ENCODE peak calls at places on chromosomes 12 and 14, in nine cellular contexts. One of them, this sample, is unnamed.

GRCh38 chr12:56243731-56244181 is 13.9 kb downstream of the SLC39A5 start:
- DNase-seq in lower leg skin: no peak
- DNase-seq in iPS-NIHi11: no peak
- DNase-seq in T1000: no peak
- DNase-seq in NCI-H1105: no peak
- DNase-seq in body of pancreas: peak
- DNase-seq in tibial artery: no peak
- DNase-seq in NCI-H1417: no peak
- DNase-seq in T follicular helper cell: no peak
- DNase-seq in this sample: no peak

GRCh38 chr12:70798016-70798768 is 122.3 kb downstream of the PTPRR start:
- DNase-seq in lower leg skin: no peak
- DNase-seq in iPS-NIHi11: no peak
- DNase-seq in T1000: no peak
- DNase-seq in NCI-H1105: no peak
- DNase-seq in body of pancreas: no peak
- DNase-seq in tibial artery: no peak
- DNase-seq in NCI-H1417: no peak
- DNase-seq in T follicular helper cell: no peak
- DNase-seq in this sample: no peak

GRCh38 chr14:41607119-41607785 is 576 bp downstream of the LRFN5 start:
- DNase-seq in lower leg skin: no peak
- DNase-seq in iPS-NIHi11: no peak
- DNase-seq in T1000: peak
- DNase-seq in NCI-H1105: peak
- DNase-seq in body of pancreas: peak
- DNase-seq in tibial artery: no peak
- DNase-seq in NCI-H1417: peak
- DNase-seq in T follicular helper cell: no peak
- DNase-seq in this sample: no peak

GRCh38 chr12:104910196-104910840 is 47.8 kb downstream of the SLC41A2 start:
- DNase-seq in lower leg skin: no peak
- DNase-seq in iPS-NIHi11: no peak
- DNase-seq in T1000: no peak
- DNase-seq in NCI-H1105: no peak
- DNase-seq in body of pancreas: no peak
- DNase-seq in tibial artery: no peak
- DNase-seq in NCI-H1417: no peak
- DNase-seq in T follicular helper cell: no peak
- DNase-seq in this sample: no peak

GRCh38 chr14:94548131-94548998 is 12.9 kb upstream of the SERPINA4 start:
- DNase-seq in lower leg skin: no peak
- DNase-seq in iPS-NIHi11: no peak
- DNase-seq in T1000: no peak
- DNase-seq in NCI-H1105: no peak
- DNase-seq in body of pancreas: no peak
- DNase-seq in tibial artery: peak
- DNase-seq in NCI-H1417: no peak
- DNase-seq in T follicular helper cell: no peak
- DNase-seq in this sample: no peak

GRCh38 chr12:1920971-1921370 is 2.5 kb upstream of the CACNA2D4 start:
- DNase-seq in lower leg skin: no peak
- DNase-seq in iPS-NIHi11: peak
- DNase-seq in T1000: no peak
- DNase-seq in NCI-H1105: no peak
- DNase-seq in body of pancreas: no peak
- DNase-seq in tibial artery: peak
- DNase-seq in NCI-H1417: no peak
- DNase-seq in T follicular helper cell: no peak
- DNase-seq in this sample: no peak

GRCh38 chr14:94671870-94672444 is 59.8 kb downstream of the SERPINA3 start:
- DNase-seq in lower leg skin: no peak
- DNase-seq in iPS-NIHi11: no peak
- DNase-seq in T1000: no peak
- DNase-seq in NCI-H1105: no peak
- DNase-seq in body of pancreas: peak
- DNase-seq in tibial artery: no peak
- DNase-seq in NCI-H1417: no peak
- DNase-seq in T follicular helper cell: no peak
- DNase-seq in this sample: no peak

GRCh38 chr12:127903146-127903545 is 363.8 kb upstream of the TMEM132C start:
- DNase-seq in lower leg skin: no peak
- DNase-seq in iPS-NIHi11: no peak
- DNase-seq in T1000: no peak
- DNase-seq in NCI-H1105: no peak
- DNase-seq in body of pancreas: no peak
- DNase-seq in tibial artery: no peak
- DNase-seq in NCI-H1417: no peak
- DNase-seq in T follicular helper cell: no peak
- DNase-seq in this sample: no peak

GRCh38 chr14:35247777-35248475 is 44.3 kb upstream of the PSMA6 start:
- DNase-seq in lower leg skin: no peak
- DNase-seq in iPS-NIHi11: no peak
- DNase-seq in T1000: no peak
- DNase-seq in NCI-H1105: no peak
- DNase-seq in body of pancreas: no peak
- DNase-seq in tibial artery: no peak
- DNase-seq in NCI-H1417: no peak
- DNase-seq in T follicular helper cell: no peak
- DNase-seq in this sample: no peak

GRCh38 chr14:71776463-71777359 is 155.5 kb upstream of the RGS6 start:
- DNase-seq in lower leg skin: no peak
- DNase-seq in iPS-NIHi11: peak
- DNase-seq in T1000: no peak
- DNase-seq in NCI-H1105: no peak
- DNase-seq in body of pancreas: no peak
- DNase-seq in tibial artery: no peak
- DNase-seq in NCI-H1417: no peak
- DNase-seq in T follicular helper cell: no peak
- DNase-seq in this sample: no peak

GRCh38 chr12:80268924-80269749 is 169.8 kb downstream of the OTOGL start:
- DNase-seq in lower leg skin: no peak
- DNase-seq in iPS-NIHi11: no peak
- DNase-seq in T1000: no peak
- DNase-seq in NCI-H1105: no peak
- DNase-seq in body of pancreas: no peak
- DNase-seq in tibial artery: no peak
- DNase-seq in NCI-H1417: no peak
- DNase-seq in T follicular helper cell: no peak
- DNase-seq in this sample: no peak

GRCh38 chr12:52901715-52902541 is 2.9 kb downstream of the KRT8 start:
- DNase-seq in lower leg skin: no peak
- DNase-seq in iPS-NIHi11: no peak
- DNase-seq in T1000: no peak
- DNase-seq in NCI-H1105: no peak
- DNase-seq in body of pancreas: peak
- DNase-seq in tibial artery: no peak
- DNase-seq in NCI-H1417: no peak
- DNase-seq in T follicular helper cell: no peak
- DNase-seq in this sample: no peak

GRCh38 chr12:108609535-108610335 is 11.9 kb upstream of the TMEM119 start:
- DNase-seq in lower leg skin: peak
- DNase-seq in iPS-NIHi11: no peak
- DNase-seq in T1000: no peak
- DNase-seq in NCI-H1105: no peak
- DNase-seq in body of pancreas: peak
- DNase-seq in tibial artery: peak
- DNase-seq in NCI-H1417: no peak
- DNase-seq in T follicular helper cell: no peak
- DNase-seq in this sample: no peak

GRCh38 chr12:113097716-113098427 is 37.7 kb downstream of the RASAL1 start:
- DNase-seq in lower leg skin: no peak
- DNase-seq in iPS-NIHi11: peak
- DNase-seq in T1000: no peak
- DNase-seq in NCI-H1105: no peak
- DNase-seq in body of pancreas: peak
- DNase-seq in tibial artery: no peak
- DNase-seq in NCI-H1417: peak
- DNase-seq in T follicular helper cell: no peak
- DNase-seq in this sample: peak

GRCh38 chr14:33271891-33272290 is 333.2 kb downstream of the NPAS3 start:
- DNase-seq in lower leg skin: no peak
- DNase-seq in iPS-NIHi11: no peak
- DNase-seq in T1000: no peak
- DNase-seq in NCI-H1105: no peak
- DNase-seq in body of pancreas: no peak
- DNase-seq in tibial artery: no peak
- DNase-seq in NCI-H1417: no peak
- DNase-seq in T follicular helper cell: no peak
- DNase-seq in this sample: no peak